ENCODE peak calls at places on chromosomes 1 and 21, in ten cellular contexts. A is lower leg skin; Z is EH; E is NCI-H526 treated with DMSO at 0.1 percent for 48 hours; G is stimulated activated CD8-positive, alpha-beta memory T cell treated with anti-CD3 and anti-CD28 coated beads, Interleukin-7, amount 100 ng/mL, for 1 hour; R is stimulated activated CD4-positive, alpha-beta T cell treated with anti-CD3 and anti-CD28 coated beads, TNF-alpha, amount 100 ng/mL, for 24 hours; X is prostate gland; T is OCI-LY7; U is stomach; L is spleen. Y is an unnamed sample.

GRCh38 chr1:235424092-235424491 is 56.9 kb downstream of the TBCE start:
- DNase-seq in R (no peak), X (no peak), G (no peak), E (no peak), Z (no peak), U (no peak), L (no peak), T (no peak), A (no peak), Y (no peak)

GRCh38 chr1:177145102-177145779 is 19.3 kb downstream of the ASTN1 start:
- DNase-seq in T (no peak), R (no peak), X (no peak), U (no peak), E (no peak), A (no peak), L (no peak), G (no peak), Z (no peak), Y (no peak)

GRCh38 chr1:22557341-22557950 is 5.8 kb upstream of the EPHA8 start:
- DNase-seq in Z (peak; percentile 17), L (no peak), T (no peak), G (no peak), R (no peak), A (no peak), E (no peak), X (no peak), U (no peak), Y (no peak)

GRCh38 chr1:235722858-235723257 is 73.3 kb upstream of the GNG4 start:
- DNase-seq in G (no peak), X (no peak), L (no peak), U (no peak), Z (no peak), A (no peak), E (no peak), R (no peak), T (no peak), Y (no peak)

GRCh38 chr1:94803517-94804441 is 16.4 kb upstream of the SLC44A3 start:
- DNase-seq in L (no peak), X (no peak), T (no peak), G (no peak), U (no peak), Z (no peak), R (no peak), A (no peak), E (no peak), Y (no peak)

GRCh38 chr1:224430511-224431113 is 4.0 kb downstream of the WDR26 start:
- DNase-seq in R (peak; percentile 17), X (no peak), A (peak; percentile 62), G (no peak), T (peak; percentile 46), Z (peak; percentile 80), E (no peak), U (no peak), L (no peak), Y (no peak)

GRCh38 chr1:41900611-41901444 is 17.9 kb downstream of the HIVEP3 start:
- DNase-seq in X (no peak), L (no peak), R (no peak), A (no peak), E (no peak), U (no peak), G (no peak), T (no peak), Z (peak; percentile 93), Y (no peak)

GRCh38 chr1:31198150-31198549 is 41.5 kb downstream of the NKAIN1 start:
- DNase-seq in L (no peak), R (no peak), A (no peak), U (no peak), Z (no peak), G (no peak), T (no peak), E (no peak), X (no peak), Y (no peak)

GRCh38 chr21:35336534-35336933 is 287.4 kb upstream of the RUNX1 start:
- DNase-seq in L (no peak), T (no peak), U (no peak), E (no peak), G (no peak), A (no peak), R (no peak), Z (no peak), X (no peak), Y (no peak)

Y was measured in GM12891.